ENCODE peak calls at places on chromosomes 7 and 10, in six cellular contexts. O is astrocyte of the hippocampus; Q is posterior cingulate gyrus; X is stimulated activated CD4-positive, alpha-beta T cell treated with anti-CD3 and anti-CD28 coated beads, Interleukin-12 subunit alpha, Interleukin-12 subunit beta, amount 100 ng/mL, for 48 hours; R is SK-N-DZ; T is amniotic stem cell. L is an unnamed sample.

GRCh38 chr10:47264797-47265281 is 35.2 kb upstream of the GDF10 start:
- DNase-seq in O (no peak), Q (no peak), X (peak; percentile 51), R (no peak), T (no peak), L (no peak)

GRCh38 chr10:69439813-69440506 is 11.3 kb upstream of the TSPAN15 start:
- DNase-seq in O (peak; percentile 33), Q (no peak), X (no peak), R (no peak), T (no peak), L (no peak)

GRCh38 chr10:25616903-25617592 is 317.0 kb upstream of the MYO3A start:
- DNase-seq in O (no peak), Q (no peak), X (no peak), R (no peak), T (no peak), L (no peak)

GRCh38 chr10:36256905-36257304 is 614.8 kb upstream of the FZD8 start:
- DNase-seq in O (peak; percentile 65), Q (no peak), X (no peak), R (no peak), T (peak; percentile 20), L (no peak)

GRCh38 chr7:139960158-139960557 is 102.6 kb downstream of the PARP12 start:
- DNase-seq in O (no peak), Q (no peak), X (no peak), R (no peak), T (no peak), L (no peak)

GRCh38 chr7:143248781-143249354 is 14.4 kb upstream of the GSTK1 start:
- DNase-seq in O (no peak), Q (no peak), X (no peak), R (no peak), T (no peak), L (no peak)

GRCh38 chr7:107332488-107333269 is 137.2 kb upstream of the GPR22 start:
- DNase-seq in O (no peak), Q (no peak), X (no peak), R (no peak), T (no peak), L (no peak)

GRCh38 chr7:47885309-47886000 is 62.8 kb downstream of the PKD1L1 start:
- DNase-seq in O (no peak), Q (no peak), X (peak; percentile 11), R (no peak), T (no peak), L (no peak)

GRCh38 chr7:24755096-24755495 is 2.2 kb downstream of the GSDME start:
- DNase-seq in O (no peak), Q (no peak), X (no peak), R (no peak), T (no peak), L (no peak)

GRCh38 chr7:76338298-76339084 is 20.3 kb downstream of the YWHAG start:
- DNase-seq in O (peak; percentile 77), Q (no peak), X (no peak), R (no peak), T (no peak), L (no peak)

GRCh38 chr10:5018150-5018549 is 14.5 kb upstream of the AKR1C2 start:
- DNase-seq in O (no peak), Q (no peak), X (no peak), R (no peak), T (no peak), L (no peak)

GRCh38 chr10:83373659-83374058 is 765.6 kb upstream of the GHITM start:
- DNase-seq in O (peak; percentile 16), Q (no peak), X (no peak), R (peak; percentile 20), T (no peak), L (no peak)

GRCh38 chr10:72061930-72062329 is 26.4 kb downstream of the SPOCK2 start:
- DNase-seq in O (no peak), Q (no peak), X (no peak), R (no peak), T (no peak), L (no peak)

GRCh38 chr7:134891262-134892001 is 94.9 kb upstream of the AGBL3 start:
- DNase-seq in O (peak; percentile 83), Q (peak; percentile 72), X (no peak), R (peak; percentile 87), T (no peak), L (no peak)

GRCh38 chr10:127492607-127493250 is 56.4 kb upstream of the NPS start:
- DNase-seq in O (no peak), Q (no peak), X (no peak), R (no peak), T (no peak), L (no peak)

L was measured in stimulated activated naive B cell treated with anti-CD40 and anti-IgM and Interleukin-4, amounts not matched to agents 10 μg/mL and 1 μg/mL and 100 μg/mL, for 72 hours.